ENCODE peak calls at places on chromosomes 7 and 10, in ten cellular contexts. A, P, V, L, Y, G, Q, E, R and O are unnamed samples.

GRCh38 chr10:113997428-113997827 is 46.2 kb upstream of the ADRB1 start:
- DNase-seq in A (no peak), P (no peak), V (no peak), L (no peak), Y (no peak), G (no peak), Q (peak; percentile 32), E (no peak), R (no peak), O (no peak)

GRCh38 chr10:641149-642010 is 48.1 kb downstream of the DIP2C start:
- DNase-seq in A (no peak), P (no peak), V (no peak), L (no peak), Y (no peak), G (no peak), Q (no peak), E (no peak), R (no peak), O (peak; percentile 48)

GRCh38 chr10:125370578-125370977 is 210.2 kb upstream of the CTBP2 start:
- DNase-seq in A (no peak), P (no peak), V (no peak), L (no peak), Y (no peak), G (no peak), Q (no peak), E (no peak), R (no peak), O (no peak)

GRCh38 chr10:78261291-78261690 is 227.6 kb downstream of the RPS24 start:
- DNase-seq in A (no peak), P (no peak), V (no peak), L (no peak), Y (no peak), G (no peak), Q (no peak), E (no peak), R (no peak), O (no peak)

GRCh38 chr7:35793225-35793579 is 7.7 kb upstream of the SEPTIN7 start:
- DNase-seq in A (no peak), P (no peak), V (no peak), L (no peak), Y (no peak), G (no peak), Q (peak; percentile 47), E (no peak), R (no peak), O (no peak)

GRCh38 chr10:128124813-128125403 is 1.3 kb downstream of the MKI67 start:
- DNase-seq in A (no peak), P (no peak), V (no peak), L (no peak), Y (no peak), G (peak; percentile 16), Q (no peak), E (no peak), R (no peak), O (no peak)

GRCh38 chr10:87657370-87657769 is 2.3 kb upstream of the PAPSS2 start:
- DNase-seq in A (no peak), P (no peak), V (no peak), L (no peak), Y (no peak), G (peak; percentile 93), Q (peak; percentile 14), E (no peak), R (no peak), O (no peak)

GRCh38 chr10:83518779-83519178 is 620.5 kb upstream of the GHITM start:
- DNase-seq in A (no peak), P (no peak), V (no peak), L (no peak), Y (no peak), G (no peak), Q (no peak), E (no peak), R (no peak), O (no peak)